ENCODE peak calls at places on chromosomes 7 and 10, in four cellular contexts. W, R, G and P are unnamed samples.
A peak's percentile ranks its signal among the peaks of the same experiment; 100 is the strongest.

GRCh38 chr7:55161154-55161687 is 142.4 kb downstream of the EGFR start:
- DNase-seq in R (no peak), W (no peak), G (no peak), P (no peak)

GRCh38 chr10:34813626-34814227 is 1.4 kb downstream of the PARD3 start:
- DNase-seq in W (peak; percentile 27), R (no peak), G (peak; percentile 17), P (no peak)

GRCh38 chr7:121938429-121938996 is 65.6 kb downstream of the PTPRZ1 start:
- DNase-seq in G (no peak), W (no peak), R (no peak), P (no peak)

GRCh38 chr10:128069351-128070051 is 56.7 kb downstream of the MKI67 start:
- DNase-seq in W (peak; percentile 47), R (peak; percentile 80), G (peak; percentile 68), P (peak; percentile 83)

GRCh38 chr10:14601872-14602725 is 172.6 kb downstream of the FAM107B start:
- DNase-seq in R (no peak), W (peak; percentile 79), G (peak; percentile 35), P (peak; percentile 61)

GRCh38 chr7:103387267-103387666 is 39.8 kb downstream of the PSMC2 start:
- DNase-seq in G (no peak), W (no peak), R (no peak), P (no peak)

GRCh38 chr10:112723876-112724275 is 226.2 kb upstream of the TCF7L2 start:
- DNase-seq in R (no peak), W (no peak), G (no peak), P (no peak)

GRCh38 chr7:55085511-55086412 is 66.9 kb downstream of the EGFR start:
- DNase-seq in W (peak; percentile 71), R (no peak), G (no peak), P (no peak)

GRCh38 chr10:60611291-60611747 is 167.0 kb upstream of the CDK1 start:
- DNase-seq in W (peak; percentile 55), G (peak; percentile 31), R (no peak), P (no peak)

GRCh38 chr10:1745794-1746456 is 8.6 kb upstream of the ADARB2 start:
- DNase-seq in G (no peak), R (no peak), W (no peak), P (no peak)

GRCh38 chr10:52532650-52533290 is 218.7 kb downstream of the DKK1 start:
- DNase-seq in G (no peak), R (no peak), W (no peak), P (no peak)

GRCh38 chr10:84265378-84265777 is 20.5 kb downstream of the RGR start:
- DNase-seq in G (no peak), R (no peak), W (no peak), P (no peak)

GRCh38 chr7:127799535-127800305 is 147.7 kb downstream of the SND1 start:
- DNase-seq in G (peak; percentile 8), W (no peak), R (no peak), P (no peak)

GRCh38 chr10:71580926-71581325 is 138.7 kb downstream of the C10orf105 start:
- DNase-seq in R (no peak), G (no peak), W (no peak), P (no peak)